ENCODE peak calls at places on chromosome 6, in four cellular contexts. Q, B, J and R are unnamed samples.

GRCh38 chr6:85085875-85086274 is 321.5 kb upstream of the TBX18 start:
- DNase-seq in J (no peak), Q (no peak), B (no peak), R (no peak)

GRCh38 chr6:25993038-25993684 is 30.6 kb downstream of the TRIM38 start:
- DNase-seq in Q (no peak), B (no peak), J (no peak), R (peak)

GRCh38 chr6:84606860-84607259 is 157.5 kb downstream of the TBX18 start:
- DNase-seq in B (no peak), J (no peak), Q (no peak), R (no peak)

GRCh38 chr6:41964201-41964887 is 22.7 kb upstream of the CCND3 start:
- DNase-seq in Q (no peak), B (no peak), J (no peak), R (no peak)

GRCh38 chr6:167730441-167730840 is 96.3 kb upstream of the AFDN start:
- DNase-seq in J (no peak), Q (no peak), B (no peak), R (no peak)

GRCh38 chr6:89430563-89430962 is 2.4 kb upstream of the ANKRD6 start:
- DNase-seq in B (no peak), J (no peak), Q (no peak), R (no peak)

GRCh38 chr6:42402184-42402583 is 49.5 kb downstream of the TRERF1 start:
- DNase-seq in Q (no peak), J (no peak), B (no peak), R (peak)

GRCh38 chr6:160112628-160113294 is 8.9 kb upstream of the SLC22A1 start:
- DNase-seq in B (no peak), J (no peak), Q (no peak), R (no peak)

GRCh38 chr6:107555449-107555848 is 65.5 kb downstream of the SOBP start:
- DNase-seq in Q (no peak), J (peak), B (no peak), R (no peak)

GRCh38 chr6:122798099-122798641 is 9.1 kb downstream of the SMPDL3A start:
- DNase-seq in B (no peak), J (no peak), Q (no peak), R (peak)

GRCh38 chr6:44494011-44494501 is 106.5 kb downstream of the CDC5L start:
- DNase-seq in Q (no peak), B (no peak), J (no peak), R (peak)

GRCh38 chr6:123022980-123023379 is 26.9 kb downstream of the CLVS2 start:
- DNase-seq in Q (peak), J (no peak), B (no peak), R (peak)

GRCh38 chr6:139135578-139136545 is 982 bp downstream of the HECA start:
- DNase-seq in B (peak), Q (peak), J (no peak), R (peak)

GRCh38 chr6:18674346-18674745 is 287.2 kb downstream of the RNF144B start:
- DNase-seq in Q (no peak), B (no peak), J (no peak), R (no peak)

GRCh38 chr6:32271427-32271826 is 47.6 kb upstream of the NOTCH4 start:
- DNase-seq in Q (no peak), J (no peak), B (no peak), R (no peak)

GRCh38 chr6:36124881-36125280 is 5.4 kb upstream of the MAPK13 start:
- DNase-seq in B (no peak), Q (no peak), J (no peak), R (no peak)

GRCh38 chr6:41733707-41734665 is 1.4 kb downstream of the TFEB start:
- DNase-seq in Q (peak), J (peak), B (peak), R (peak)

GRCh38 chr6:108581932-108582500 is 21.3 kb downstream of the FOXO3 start:
- DNase-seq in J (no peak), Q (no peak), B (no peak), R (no peak)

GRCh38 chr6:89667872-89668556 is 29.5 kb upstream of the LYRM2 start:
- DNase-seq in J (no peak), Q (no peak), B (no peak), R (no peak)

GRCh38 chr6:168090064-168090690 is 11.2 kb upstream of the FRMD1 start:
- DNase-seq in Q (no peak), J (no peak), B (no peak), R (no peak)

GRCh38 chr6:118952683-118953082 is 17.7 kb upstream of the MCM9 start:
- DNase-seq in B (no peak), J (no peak), Q (no peak), R (no peak)

GRCh38 chr6:35146453-35146852 is 5.3 kb upstream of the TCP11 start:
- DNase-seq in B (peak), J (no peak), Q (peak), R (peak)

GRCh38 chr6:144264270-144265060 is 20.7 kb upstream of the UTRN start:
- DNase-seq in Q (no peak), B (no peak), J (no peak), R (peak)

GRCh38 chr6:48183816-48184215 is 72.8 kb upstream of the PTCHD4 start:
- DNase-seq in B (no peak), J (no peak), Q (no peak), R (no peak)

GRCh38 chr6:52399511-52400315 is 20.4 kb upstream of the EFHC1 start:
- DNase-seq in B (peak), J (peak), Q (peak), R (peak)

GRCh38 chr6:131173680-131174079 is 38.4 kb downstream of the AKAP7 start:
- DNase-seq in B (no peak), J (no peak), Q (no peak), R (no peak)

GRCh38 chr6:92468066-92468465 is 951.3 kb downstream of the EPHA7 start:
- DNase-seq in Q (no peak), J (no peak), B (no peak), R (no peak)

GRCh38 chr6:154754152-154754551 is 20.9 kb downstream of the SCAF8 start:
- DNase-seq in Q (no peak), B (no peak), J (no peak), R (no peak)

GRCh38 chr6:17945575-17945974 is 41.9 kb downstream of the KIF13A start:
- DNase-seq in Q (no peak), J (no peak), B (no peak), R (no peak)

GRCh38 chr6:144052488-144052887 is 42.9 kb downstream of the SF3B5 start:
- DNase-seq in B (no peak), Q (no peak), J (no peak), R (no peak)